ENCODE peak calls at places on chromosomes 1 and 21, in nine cellular contexts. H, Y, X, A, T, Q, P, U and N are unnamed samples.

GRCh38 chr1:178946416-178946815 is 75.5 kb upstream of the ANGPTL1 start:
- DNase-seq in A (no peak), U (no peak), P (no peak), T (no peak), Y (no peak), Q (no peak), H (no peak), X (no peak), N (no peak)

GRCh38 chr1:57254006-57254405 is 169.9 kb downstream of the DAB1 start:
- DNase-seq in H (no peak), X (no peak), Q (no peak), A (no peak), P (peak; percentile 41), Y (no peak), U (peak; percentile 19), T (no peak), N (no peak)

GRCh38 chr1:90837420-90837819 is 120.3 kb upstream of the BARHL2 start:
- DNase-seq in Q (no peak), T (no peak), Y (no peak), U (no peak), A (no peak), X (no peak), H (no peak), P (no peak), N (no peak)

GRCh38 chr1:242239394-242239793 is 240.5 kb upstream of the MAP1LC3C start:
- DNase-seq in T (no peak), Y (no peak), Q (no peak), A (no peak), P (peak; percentile 56), U (no peak), H (no peak), X (no peak), N (no peak)

GRCh38 chr1:154971341-154971998 is 923 bp upstream of the SHC1 start:
- DNase-seq in H (no peak), Y (peak; percentile 50), T (no peak), X (no peak), A (no peak), U (no peak), Q (no peak), P (peak; percentile 94), N (no peak)

GRCh38 chr1:155017021-155017945 is 14.7 kb downstream of the ZBTB7B start:
- DNase-seq in X (peak; percentile 89), T (peak; percentile 84), H (peak; percentile 92), U (peak; percentile 82), A (peak; percentile 89), Y (peak; percentile 96), Q (peak; percentile 89), P (peak; percentile 92), N (peak; percentile 94)

GRCh38 chr1:211939876-211940468 is 95.4 kb downstream of the INTS7 start:
- DNase-seq in A (peak; percentile 62), X (no peak), Y (no peak), T (no peak), H (no peak), P (no peak), Q (peak; percentile 64), U (no peak), N (peak; percentile 81)

GRCh38 chr1:182259229-182259872 is 132.2 kb downstream of the GLUL start:
- DNase-seq in T (no peak), P (peak; percentile 19), Y (peak; percentile 55), Q (peak; percentile 12), A (no peak), U (peak; percentile 6), X (no peak), H (peak; percentile 12), N (peak; percentile 87)

GRCh38 chr1:89727517-89728312 is 93.1 kb upstream of the LRRC8D start:
- DNase-seq in A (no peak), T (no peak), X (no peak), P (no peak), H (no peak), Q (no peak), U (no peak), Y (no peak), N (no peak)

GRCh38 chr21:44802396-44803153 is 955 bp upstream of the UBE2G2 start:
- DNase-seq in U (no peak), Y (no peak), X (no peak), T (no peak), H (peak; percentile 13), A (peak; percentile 20), P (no peak), Q (no peak), N (no peak)

GRCh38 chr21:45826733-45827692 is 154.6 kb upstream of the COL6A1 start:
- DNase-seq in X (no peak), H (no peak), U (no peak), T (no peak), Y (no peak), A (no peak), P (no peak), Q (peak; percentile 46), N (peak; percentile 50)

GRCh38 chr1:32618673-32619221 is 31.6 kb downstream of the ZBTB8OS start:
- DNase-seq in P (peak; percentile 10), H (peak; percentile 9), X (no peak), A (no peak), T (no peak), Q (no peak), Y (no peak), U (peak; percentile 4), N (no peak)

GRCh38 chr1:52427152-52427551 is 22.8 kb downstream of the PRPF38A start:
- DNase-seq in X (no peak), P (no peak), A (no peak), H (no peak), T (no peak), Q (no peak), Y (no peak), U (no peak), N (no peak)

GRCh38 chr1:248670003-248670402 is 14.7 kb upstream of the OR2T27 start:
- DNase-seq in Q (no peak), A (peak; percentile 15), T (no peak), U (no peak), Y (no peak), X (no peak), P (no peak), H (peak; percentile 0), N (no peak)

GRCh38 chr1:183577897-183578470 is 12.3 kb downstream of the NCF2 start:
- DNase-seq in Y (no peak), H (no peak), T (no peak), Q (no peak), X (no peak), A (no peak), P (no peak), U (no peak), N (no peak)

GRCh38 chr1:248823517-248824001 is 2.2 kb downstream of the SH3BP5L start:
- DNase-seq in T (no peak), P (peak; percentile 19), Y (no peak), X (no peak), U (peak; percentile 92), A (no peak), H (no peak), Q (no peak), N (no peak)

GRCh38 chr1:24481098-24481497 is 21.5 kb upstream of the RCAN3 start:
- DNase-seq in T (no peak), P (no peak), A (peak; percentile 80), Q (peak; percentile 71), H (no peak), U (no peak), X (no peak), Y (peak; percentile 29), N (peak; percentile 80)

DNA sequence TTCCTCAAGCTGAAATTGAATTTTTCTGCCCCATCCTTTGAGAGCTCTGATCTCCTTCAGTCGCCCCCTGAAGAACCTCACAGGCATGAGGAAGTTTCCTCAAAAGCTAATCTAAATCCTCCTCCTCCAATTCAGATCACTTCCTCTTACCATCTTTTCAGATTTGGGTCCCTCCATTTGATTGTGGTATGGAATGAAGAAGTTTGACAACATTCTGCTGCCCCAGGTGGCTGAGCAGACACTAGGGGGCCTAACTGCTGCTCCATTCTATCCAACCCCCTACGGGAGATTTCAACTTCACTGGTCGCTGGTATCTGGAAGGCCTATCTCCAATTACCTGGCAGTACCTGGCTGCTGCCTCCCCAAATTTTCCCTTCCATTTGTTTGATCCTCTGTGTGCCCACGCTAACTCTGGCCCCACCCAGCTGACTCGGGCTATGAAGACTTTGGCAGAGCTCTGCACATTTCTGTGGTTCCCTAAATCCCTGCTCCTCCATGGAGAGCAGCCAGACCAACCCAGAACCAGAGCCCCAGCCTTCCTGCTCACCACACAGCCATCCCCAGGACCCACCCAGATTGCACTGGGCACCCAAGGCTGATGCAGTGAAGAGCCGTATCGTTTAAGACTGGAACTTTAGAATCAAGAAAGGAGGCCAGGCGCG is 7.8 kb downstream of the IRF6 start:
- DNase-seq in Y (no peak), Q (no peak), X (no peak), A (peak; percentile 28), T (no peak), U (peak; percentile 50), P (peak; percentile 60), H (no peak), N (no peak)
- TF ChIP-seq CTCF in Y (no peak), Q (no peak), X (no peak), A (peak; percentile 67), T (peak; percentile 15), U (peak; percentile 9), P (peak; percentile 48), H (no peak), N (no peak)

GRCh38 chr1:233750139-233750538 is 136.2 kb downstream of the KCNK1 start:
- DNase-seq in T (no peak), A (no peak), U (no peak), P (no peak), X (no peak), Y (no peak), H (no peak), Q (no peak), N (no peak)

GRCh38 chr1:233745114-233745513 is 131.2 kb downstream of the KCNK1 start:
- DNase-seq in Q (no peak), T (no peak), Y (no peak), X (no peak), P (no peak), U (no peak), A (no peak), H (no peak), N (no peak)
- TF ChIP-seq CTCF in Q (no peak), T (no peak), Y (no peak), X (no peak), P (no peak), U (no peak), A (no peak), H (no peak), N (no peak)

DNA sequence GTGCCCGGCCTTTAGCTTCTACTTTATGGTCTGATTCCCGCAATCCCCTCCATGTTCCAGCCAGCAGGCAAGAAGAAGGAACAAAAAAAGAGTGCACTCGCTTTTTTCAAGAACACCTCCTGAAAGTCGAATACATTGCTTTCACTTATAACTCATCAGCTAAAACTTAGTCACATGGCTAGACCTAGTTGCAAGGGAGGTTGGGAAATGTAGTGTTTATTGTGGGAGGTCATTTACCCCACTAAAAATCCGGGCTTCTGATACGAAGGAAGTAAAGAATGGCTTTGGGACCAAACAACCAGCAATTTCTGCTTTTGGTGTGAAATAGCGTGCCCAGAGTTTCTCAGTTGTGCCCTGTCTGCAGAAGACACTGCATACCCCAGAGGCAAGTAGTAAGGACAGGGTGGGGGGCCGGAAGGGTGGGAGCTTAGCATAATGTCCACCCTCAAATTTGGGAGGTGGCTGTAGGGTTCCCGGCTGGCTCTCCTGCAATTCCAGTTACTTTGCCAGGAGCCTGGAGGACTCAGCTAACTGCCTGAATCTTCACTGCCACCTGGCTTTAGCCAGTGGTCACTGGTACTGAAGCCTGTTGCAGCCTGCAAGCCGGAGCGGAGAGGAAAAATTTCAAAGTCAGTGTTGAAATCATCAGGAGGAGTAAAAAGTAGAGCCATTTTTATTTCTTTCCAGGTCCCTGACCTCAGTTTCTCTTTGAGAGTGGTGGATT is 57.7 kb upstream of the F3 start:
- DNase-seq in U (peak; percentile 44), A (no peak), X (no peak), P (peak; percentile 77), H (peak; percentile 43), T (no peak), Y (no peak), Q (no peak), N (no peak)
- TF ChIP-seq CTCF in U (peak; percentile 53), A (no peak), X (peak; percentile 23), P (peak; percentile 78), H (peak; percentile 51), T (peak; percentile 39), Y (no peak), Q (no peak), N (no peak)

GRCh38 chr1:6082430-6082971 is 36.8 kb downstream of the KCNAB2 start:
- DNase-seq in X (no peak), Y (no peak), U (peak; percentile 58), T (no peak), H (peak; percentile 5), Q (no peak), A (no peak), P (no peak), N (no peak)
- TF ChIP-seq CTCF in X (no peak), Y (no peak), U (peak; percentile 47), T (peak; percentile 43), H (peak; percentile 36), Q (no peak), A (peak; percentile 30), P (peak; percentile 32), N (no peak)